ENCODE peak calls at places on chromosomes 6 and 20, in seven cellular contexts. One of them, this sample, is unnamed.
A peak's percentile ranks its signal among the peaks of the same experiment; 100 is the strongest.

GRCh38 chr6:10809098-10809497 is 29.2 kb downstream of the MAK start:
- DNase-seq in SK-N-SH: no peak
- DNase-seq in A549: no peak
- DNase-seq in HepG2: no peak
- DNase-seq in IMR-90: no peak
- DNase-seq in H1: no peak
- DNase-seq in K562: peak; percentile 23
- DNase-seq in this sample: no peak

GRCh38 chr20:47800619-47801018 is 15.3 kb upstream of the SULF2 start:
- DNase-seq in SK-N-SH: peak; percentile 69
- DNase-seq in A549: no peak
- DNase-seq in HepG2: no peak
- DNase-seq in IMR-90: no peak
- DNase-seq in H1: no peak
- DNase-seq in K562: no peak
- DNase-seq in this sample: no peak

GRCh38 chr6:125101656-125102055 is 51.9 kb upstream of the TPD52L1 start:
- DNase-seq in SK-N-SH: no peak
- DNase-seq in A549: no peak
- DNase-seq in HepG2: no peak
- DNase-seq in IMR-90: peak; percentile 14
- DNase-seq in H1: no peak
- DNase-seq in K562: peak; percentile 49
- DNase-seq in this sample: no peak

GRCh38 chr6:154039231-154039842 is at the start of gene OPRM1:
- DNase-seq in SK-N-SH: peak; percentile 68
- DNase-seq in A549: peak; percentile 2
- DNase-seq in HepG2: no peak
- DNase-seq in IMR-90: no peak
- DNase-seq in H1: peak; percentile 95
- DNase-seq in K562: peak; percentile 9
- DNase-seq in this sample: no peak

GRCh38 chr6:100464910-100465700 is at the start of gene SIM1:
- DNase-seq in SK-N-SH: peak; percentile 92
- DNase-seq in A549: no peak
- DNase-seq in HepG2: no peak
- DNase-seq in IMR-90: peak; percentile 59
- DNase-seq in H1: peak; percentile 92
- DNase-seq in K562: no peak
- DNase-seq in this sample: no peak

GRCh38 chr6:57276946-57277345 is 40.5 kb upstream of the PRIM2 start:
- DNase-seq in SK-N-SH: no peak
- DNase-seq in A549: no peak
- DNase-seq in HepG2: no peak
- DNase-seq in IMR-90: no peak
- DNase-seq in H1: no peak
- DNase-seq in K562: no peak
- DNase-seq in this sample: no peak

GRCh38 chr6:163100259-163100658 is 314.3 kb upstream of the QKI start:
- DNase-seq in SK-N-SH: no peak
- DNase-seq in A549: no peak
- DNase-seq in HepG2: no peak
- DNase-seq in IMR-90: no peak
- DNase-seq in H1: no peak
- DNase-seq in K562: no peak
- DNase-seq in this sample: no peak

GRCh38 chr20:23205656-23206055 is 119.5 kb upstream of the CD93 start:
- DNase-seq in SK-N-SH: no peak
- DNase-seq in A549: no peak
- DNase-seq in HepG2: no peak
- DNase-seq in IMR-90: peak; percentile 9
- DNase-seq in H1: peak; percentile 54
- DNase-seq in K562: no peak
- DNase-seq in this sample: no peak

GRCh38 chr20:2838170-2838797 is 2.2 kb downstream of the PCED1A start:
- DNase-seq in SK-N-SH: no peak
- DNase-seq in A549: no peak
- DNase-seq in HepG2: no peak
- DNase-seq in IMR-90: no peak
- DNase-seq in H1: no peak
- DNase-seq in K562: no peak
- DNase-seq in this sample: peak; percentile 34

GRCh38 chr6:167858086-167858591 is 31.4 kb downstream of the AFDN start:
- DNase-seq in SK-N-SH: peak; percentile 8
- DNase-seq in A549: no peak
- DNase-seq in HepG2: no peak
- DNase-seq in IMR-90: peak; percentile 51
- DNase-seq in H1: no peak
- DNase-seq in K562: no peak
- DNase-seq in this sample: no peak

GRCh38 chr6:36721369-36722140 is 23.9 kb downstream of the RAB44 start:
- DNase-seq in SK-N-SH: no peak
- DNase-seq in A549: no peak
- DNase-seq in HepG2: no peak
- DNase-seq in IMR-90: no peak
- DNase-seq in H1: no peak
- DNase-seq in K562: no peak
- DNase-seq in this sample: no peak

GRCh38 chr6:158008894-158009891 is 27.5 kb downstream of the SYNJ2 start:
- DNase-seq in SK-N-SH: peak; percentile 86
- DNase-seq in A549: no peak
- DNase-seq in HepG2: no peak
- DNase-seq in IMR-90: peak; percentile 75
- DNase-seq in H1: no peak
- DNase-seq in K562: peak; percentile 54
- DNase-seq in this sample: no peak

GRCh38 chr20:38790210-38791053 is 15.1 kb upstream of the PPP1R16B start:
- DNase-seq in SK-N-SH: peak; percentile 51
- DNase-seq in A549: peak; percentile 73
- DNase-seq in HepG2: peak; percentile 47
- DNase-seq in IMR-90: peak; percentile 38
- DNase-seq in H1: no peak
- DNase-seq in K562: peak; percentile 79
- DNase-seq in this sample: no peak

GRCh38 chr6:25709761-25710160 is 44.8 kb upstream of the SLC17A4 start:
- DNase-seq in SK-N-SH: no peak
- DNase-seq in A549: no peak
- DNase-seq in HepG2: peak; percentile 6
- DNase-seq in IMR-90: no peak
- DNase-seq in H1: no peak
- DNase-seq in K562: no peak
- DNase-seq in this sample: no peak

GRCh38 chr20:7637184-7637583 is 303.1 kb downstream of the HAO1 start:
- DNase-seq in SK-N-SH: no peak
- DNase-seq in A549: no peak
- DNase-seq in HepG2: no peak
- DNase-seq in IMR-90: no peak
- DNase-seq in H1: no peak
- DNase-seq in K562: no peak
- DNase-seq in this sample: no peak

GRCh38 chr20:62258499-62259293 is 20.4 kb downstream of the OSBPL2 start:
- DNase-seq in SK-N-SH: no peak
- DNase-seq in A549: no peak
- DNase-seq in HepG2: no peak
- DNase-seq in IMR-90: peak; percentile 85
- DNase-seq in H1: no peak
- DNase-seq in K562: no peak
- DNase-seq in this sample: no peak

GRCh38 chr6:135163440-135163738 is 17.7 kb upstream of the MYB start:
- DNase-seq in SK-N-SH: no peak
- DNase-seq in A549: no peak
- DNase-seq in HepG2: no peak
- DNase-seq in IMR-90: no peak
- DNase-seq in H1: no peak
- DNase-seq in K562: no peak
- DNase-seq in this sample: peak; percentile 84

GRCh38 chr20:49045440-49046086 is 549 bp upstream of the CSE1L start:
- DNase-seq in SK-N-SH: peak; percentile 25
- DNase-seq in A549: no peak
- DNase-seq in HepG2: peak; percentile 29
- DNase-seq in IMR-90: peak; percentile 6
- DNase-seq in H1: no peak
- DNase-seq in K562: no peak
- DNase-seq in this sample: no peak

GRCh38 chr6:29759457-29759856 is 36.2 kb downstream of the HLA-F start:
- DNase-seq in SK-N-SH: no peak
- DNase-seq in A549: no peak
- DNase-seq in HepG2: no peak
- DNase-seq in IMR-90: no peak
- DNase-seq in H1: peak; percentile 64
- DNase-seq in K562: no peak
- DNase-seq in this sample: no peak

GRCh38 chr6:29757282-29757681 is 34.0 kb downstream of the HLA-F start:
- DNase-seq in SK-N-SH: no peak
- DNase-seq in A549: no peak
- DNase-seq in HepG2: no peak
- DNase-seq in IMR-90: no peak
- DNase-seq in H1: no peak
- DNase-seq in K562: no peak
- DNase-seq in this sample: no peak

GRCh38 chr6:29757701-29758293 is 34.6 kb downstream of the HLA-F start:
- DNase-seq in SK-N-SH: no peak
- DNase-seq in A549: no peak
- DNase-seq in HepG2: no peak
- DNase-seq in IMR-90: no peak
- DNase-seq in H1: no peak
- DNase-seq in K562: peak; percentile 53
- DNase-seq in this sample: no peak

GRCh38 chr6:29760328-29760727 is 37.1 kb downstream of the HLA-F start:
- DNase-seq in SK-N-SH: no peak
- DNase-seq in A549: no peak
- DNase-seq in HepG2: no peak
- DNase-seq in IMR-90: no peak
- DNase-seq in H1: no peak
- DNase-seq in K562: peak; percentile 38
- DNase-seq in this sample: no peak

GRCh38 chr6:29758761-29759160 is 35.5 kb downstream of the HLA-F start:
- DNase-seq in SK-N-SH: no peak
- DNase-seq in A549: no peak
- DNase-seq in HepG2: no peak
- DNase-seq in IMR-90: no peak
- DNase-seq in H1: no peak
- DNase-seq in K562: no peak
- DNase-seq in this sample: no peak
- TF ChIP-seq RFX5 in SK-N-SH: no peak
- TF ChIP-seq RFX5 in A549: no peak
- TF ChIP-seq RFX5 in HepG2: no peak
- TF ChIP-seq RFX5 in IMR-90: no peak
- TF ChIP-seq RFX5 in H1: no peak
- TF ChIP-seq RFX5 in K562: no peak
- TF ChIP-seq RFX5 in this sample: no peak

GRCh38 chr6:129709909-129710721 is at the start of gene ARHGAP18:
- DNase-seq in SK-N-SH: peak; percentile 35
- DNase-seq in A549: peak; percentile 88
- DNase-seq in HepG2: peak; percentile 97
- DNase-seq in IMR-90: peak; percentile 89
- DNase-seq in H1: peak; percentile 86
- DNase-seq in K562: peak; percentile 98
- DNase-seq in this sample: peak; percentile 78

GRCh38 chr6:129710722-129711631 is 1.0 kb upstream of the ARHGAP18 start:
- DNase-seq in SK-N-SH: no peak
- DNase-seq in A549: no peak
- DNase-seq in HepG2: no peak
- DNase-seq in IMR-90: no peak
- DNase-seq in H1: no peak
- DNase-seq in K562: no peak
- DNase-seq in this sample: no peak

GRCh38 chr6:129717287-129717686 is 7.3 kb upstream of the ARHGAP18 start:
- DNase-seq in SK-N-SH: no peak
- DNase-seq in A549: no peak
- DNase-seq in HepG2: peak; percentile 99
- DNase-seq in IMR-90: peak; percentile 69
- DNase-seq in H1: no peak
- DNase-seq in K562: no peak
- DNase-seq in this sample: no peak

GRCh38 chr6:129709451-129709908 is 497 bp downstream of the ARHGAP18 start:
- DNase-seq in SK-N-SH: no peak
- DNase-seq in A549: no peak
- DNase-seq in HepG2: no peak
- DNase-seq in IMR-90: peak; percentile 58
- DNase-seq in H1: no peak
- DNase-seq in K562: no peak
- DNase-seq in this sample: no peak

GRCh38 chr6:129713806-129714338 is 3.9 kb upstream of the ARHGAP18 start:
- DNase-seq in SK-N-SH: no peak
- DNase-seq in A549: no peak
- DNase-seq in HepG2: no peak
- DNase-seq in IMR-90: no peak
- DNase-seq in H1: no peak
- DNase-seq in K562: no peak
- DNase-seq in this sample: no peak
- TF ChIP-seq RFX5 in SK-N-SH: no peak
- TF ChIP-seq RFX5 in A549: no peak
- TF ChIP-seq RFX5 in HepG2: no peak
- TF ChIP-seq RFX5 in IMR-90: no peak
- TF ChIP-seq RFX5 in H1: no peak
- TF ChIP-seq RFX5 in K562: no peak
- TF ChIP-seq RFX5 in this sample: no peak

GRCh38 chr20:63697868-63698545 is 1.6 kb downstream of the TNFRSF6B start:
- DNase-seq in SK-N-SH: peak; percentile 47
- DNase-seq in A549: no peak
- DNase-seq in HepG2: no peak
- DNase-seq in IMR-90: no peak
- DNase-seq in H1: peak; percentile 51
- DNase-seq in K562: no peak
- DNase-seq in this sample: no peak
- TF ChIP-seq RFX5 in SK-N-SH: no peak
- TF ChIP-seq RFX5 in A549: no peak
- TF ChIP-seq RFX5 in HepG2: no peak
- TF ChIP-seq RFX5 in IMR-90: no peak
- TF ChIP-seq RFX5 in H1: no peak
- TF ChIP-seq RFX5 in K562: no peak
- TF ChIP-seq RFX5 in this sample: no peak

DNA sequence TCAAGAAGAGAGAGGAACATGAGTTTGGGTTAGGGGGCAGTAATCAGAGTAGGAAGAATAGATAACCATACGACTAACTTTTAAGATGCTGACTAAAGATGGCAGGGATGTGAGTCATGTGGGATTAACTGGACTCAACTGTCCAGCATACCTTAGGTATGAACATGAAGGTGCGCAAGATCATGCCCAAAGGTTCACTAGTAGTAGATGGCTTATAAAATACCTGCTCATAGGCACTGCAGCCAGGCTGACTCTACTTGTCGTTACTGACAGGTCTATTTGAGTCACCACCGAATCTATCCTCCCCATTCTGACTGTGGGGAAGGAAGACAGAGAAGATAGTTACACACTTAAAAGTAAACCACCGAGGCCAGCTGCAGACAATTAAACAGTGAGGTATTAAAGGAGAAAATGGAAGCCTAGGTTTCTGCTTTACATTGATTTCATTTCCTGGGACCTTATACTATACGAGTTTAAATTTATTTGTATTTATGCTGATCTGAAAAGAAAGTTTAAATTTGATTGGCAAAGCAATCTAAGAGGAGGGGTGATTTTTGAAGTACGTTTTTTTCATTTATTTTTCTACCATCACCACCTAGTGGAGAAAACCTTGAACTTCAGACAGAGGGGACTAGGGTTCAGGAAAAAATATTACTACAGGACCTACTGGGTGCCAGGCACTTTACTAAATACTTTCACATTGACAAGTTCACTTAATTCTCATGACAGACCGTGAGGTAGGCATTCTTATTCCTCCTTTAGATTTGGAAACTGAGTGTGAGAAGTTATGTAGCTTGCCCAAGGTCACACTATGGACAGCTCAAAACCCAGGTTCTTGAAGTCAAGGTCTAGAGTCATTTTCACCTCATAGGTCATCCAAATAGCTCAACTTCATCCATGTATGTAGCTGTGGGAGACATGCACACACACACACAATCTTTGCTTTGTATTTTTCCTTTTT is 4.0 kb upstream of the WRNIP1 start:
- DNase-seq in SK-N-SH: no peak
- DNase-seq in A549: no peak
- DNase-seq in HepG2: no peak
- DNase-seq in IMR-90: no peak
- DNase-seq in H1: no peak
- DNase-seq in K562: peak; percentile 49
- DNase-seq in this sample: no peak
- TF ChIP-seq RFX5 in SK-N-SH: no peak
- TF ChIP-seq RFX5 in A549: no peak
- TF ChIP-seq RFX5 in HepG2: no peak
- TF ChIP-seq RFX5 in IMR-90: no peak
- TF ChIP-seq RFX5 in H1: no peak
- TF ChIP-seq RFX5 in K562: no peak
- TF ChIP-seq RFX5 in this sample: no peak